ENCODE peak calls at places on chromosomes 4 and X, in four cellular contexts. One of them, this sample, is unnamed.

GRCh38 chr4:104615496-104615895 is 120.8 kb upstream of the CXXC4 start:
- DNase-seq in astrocyte: no peak
- DNase-seq in neural crest cell: no peak
- DNase-seq in cardiac fibroblast: no peak
- DNase-seq in this sample: no peak

GRCh38 chr4:156536661-156537060 is 434.9 kb downstream of the PDGFC start:
- DNase-seq in astrocyte: peak
- DNase-seq in neural crest cell: no peak
- DNase-seq in cardiac fibroblast: no peak
- DNase-seq in this sample: no peak

GRCh38 chrX:150649096-150649870 is 43.9 kb upstream of the MTMR1 start:
- DNase-seq in astrocyte: peak
- DNase-seq in neural crest cell: no peak
- DNase-seq in cardiac fibroblast: peak
- DNase-seq in this sample: peak

GRCh38 chr4:182593413-182593812 is 323.8 kb downstream of the DCTD start:
- DNase-seq in astrocyte: no peak
- DNase-seq in neural crest cell: no peak
- DNase-seq in cardiac fibroblast: no peak
- DNase-seq in this sample: no peak

GRCh38 chrX:129599996-129600395 is 54.8 kb downstream of the APLN start:
- DNase-seq in astrocyte: no peak
- DNase-seq in neural crest cell: no peak
- DNase-seq in cardiac fibroblast: no peak
- DNase-seq in this sample: no peak

GRCh38 chrX:131617182-131617581 is 73.3 kb downstream of the OR13H1 start:
- DNase-seq in astrocyte: peak
- DNase-seq in neural crest cell: no peak
- DNase-seq in cardiac fibroblast: peak
- DNase-seq in this sample: peak

GRCh38 chr4:87956501-87956900 is 19.0 kb upstream of the SPP1 start:
- DNase-seq in astrocyte: no peak
- DNase-seq in neural crest cell: no peak
- DNase-seq in cardiac fibroblast: no peak
- DNase-seq in this sample: no peak

GRCh38 chr4:184216436-184217004 is 1.2 kb downstream of the ENPP6 start:
- DNase-seq in astrocyte: no peak
- DNase-seq in neural crest cell: no peak
- DNase-seq in cardiac fibroblast: no peak
- DNase-seq in this sample: no peak

GRCh38 chr4:151233600-151233999 is 43.4 kb upstream of the PRSS48 start:
- DNase-seq in astrocyte: no peak
- DNase-seq in neural crest cell: no peak
- DNase-seq in cardiac fibroblast: no peak
- DNase-seq in this sample: no peak

GRCh38 chrX:48508400-48509244 is at the start of gene PORCN:
- DNase-seq in astrocyte: no peak
- DNase-seq in neural crest cell: peak
- DNase-seq in cardiac fibroblast: peak
- DNase-seq in this sample: peak

GRCh38 chr4:80265571-80266266 is 745 bp upstream of the FGF5 start:
- DNase-seq in astrocyte: peak
- DNase-seq in neural crest cell: no peak
- DNase-seq in cardiac fibroblast: peak
- DNase-seq in this sample: peak

GRCh38 chr4:138707746-138708145 is 307.8 kb upstream of the NOCT start:
- DNase-seq in astrocyte: peak
- DNase-seq in neural crest cell: no peak
- DNase-seq in cardiac fibroblast: no peak
- DNase-seq in this sample: peak

GRCh38 chr4:64539234-64539849 is 130.1 kb upstream of the TECRL start:
- DNase-seq in astrocyte: peak
- DNase-seq in neural crest cell: peak
- DNase-seq in cardiac fibroblast: peak
- DNase-seq in this sample: peak

GRCh38 chr4:140188975-140189374 is 35.0 kb upstream of the MAML3 start:
- DNase-seq in astrocyte: peak
- DNase-seq in neural crest cell: no peak
- DNase-seq in cardiac fibroblast: peak
- DNase-seq in this sample: peak

GRCh38 chr4:146844761-146845160 is 100.9 kb downstream of the TTC29 start:
- DNase-seq in astrocyte: no peak
- DNase-seq in neural crest cell: no peak
- DNase-seq in cardiac fibroblast: no peak
- DNase-seq in this sample: no peak

GRCh38 chrX:107731831-107732502 is 43.6 kb downstream of the TSC22D3 start:
- DNase-seq in astrocyte: peak
- DNase-seq in neural crest cell: no peak
- DNase-seq in cardiac fibroblast: peak
- DNase-seq in this sample: peak

GRCh38 chr4:15232725-15233597 is 194.9 kb upstream of the C1QTNF7 start:
- DNase-seq in astrocyte: peak
- DNase-seq in neural crest cell: no peak
- DNase-seq in cardiac fibroblast: peak
- DNase-seq in this sample: peak

GRCh38 chrX:103635436-103635835 is 6.7 kb downstream of the TCEAL1 start:
- DNase-seq in astrocyte: no peak
- DNase-seq in neural crest cell: no peak
- DNase-seq in cardiac fibroblast: no peak
- DNase-seq in this sample: no peak

GRCh38 chrX:136725446-136726104 is 55.2 kb downstream of the ARHGEF6 start:
- DNase-seq in astrocyte: peak
- DNase-seq in neural crest cell: no peak
- DNase-seq in cardiac fibroblast: peak
- DNase-seq in this sample: peak

GRCh38 chrX:23784487-23785301 is 1.7 kb downstream of the SAT1 start:
- DNase-seq in astrocyte: peak
- DNase-seq in neural crest cell: no peak
- DNase-seq in cardiac fibroblast: peak
- DNase-seq in this sample: peak

This sample was measured in fibroblast of lung.